ENCODE peak calls at places on chromosomes 7 and 10, in four cellular contexts. B is HepG2, N is GM12878, C is K562. E is an unnamed sample. For H3K27me3 and H3K9me3, the result is how much of the 10 kb centered on the place peaks cover.

GRCh38 chr7:20222219-20222828 is 5.1 kb upstream of the MACC1 start:
- DNase-seq in B (no peak), C (peak), N (no peak), E (no peak)

GRCh38 chr7:5497158-5498103 is 73.8 kb upstream of the TNRC18 start:
- DNase-seq in N (no peak), C (peak), B (no peak), E (no peak)

GRCh38 chr10:24209946-24210491 is 1.1 kb downstream of the KIAA1217 start:
- DNase-seq in C (no peak), N (peak), B (peak), E (no peak)

GRCh38 chr7:94182066-94182465 is 177.9 kb upstream of the BET1 start:
- DNase-seq in C (no peak), B (no peak), N (no peak), E (no peak)

GRCh38 chr7:77205706-77206105 is 6.1 kb upstream of the FGL2 start:
- DNase-seq in B (no peak), N (no peak), C (no peak), E (no peak)

GRCh38 chr7:4707980-4708411 is 25.9 kb downstream of the FOXK1 start:
- DNase-seq in N (no peak), B (no peak), C (no peak), E (peak)

GRCh38 chr7:132240821-132241422 is 335.3 kb downstream of the PLXNA4 start:
- DNase-seq in C (no peak), B (no peak), N (no peak), E (no peak)

GRCh38 chr10:52818019-52818418 is 45.4 kb upstream of the MBL2 start:
- DNase-seq in N (peak), C (peak), B (peak), E (peak)

DNA sequence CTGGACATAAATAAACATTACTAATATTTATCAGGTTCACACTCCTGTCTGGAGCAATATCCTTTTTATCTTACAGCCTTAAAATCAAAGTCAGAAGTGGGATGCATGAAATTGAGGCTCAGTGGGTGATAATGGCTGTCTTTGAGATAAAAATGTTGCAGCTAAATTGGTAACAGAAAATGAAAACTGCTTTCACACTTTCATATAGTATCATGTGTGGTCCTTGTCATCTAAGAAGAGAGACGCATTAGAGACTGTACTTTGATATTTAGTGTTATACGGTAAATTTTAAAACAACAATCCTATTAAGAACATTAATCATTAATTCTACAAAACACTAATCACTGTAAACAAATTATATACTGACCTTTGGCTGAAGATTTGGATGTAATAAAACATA is 235.2 kb upstream of the HGF start:
- DNase-seq in N (no peak), C (no peak), B (no peak), E (no peak)
- H3K27me3 ChIP-seq in N (under half), C (under half), B (under half), E (under half)

GRCh38 chr7:157975401-157976372 is 611.9 kb downstream of the PTPRN2 start:
- DNase-seq in N (no peak), C (no peak), B (no peak), E (no peak)

GRCh38 chr7:157973971-157974677 is 613.5 kb downstream of the PTPRN2 start:
- DNase-seq in C (no peak), N (no peak), B (no peak), E (no peak)

GRCh38 chr7:157976406-157976805 is 611.2 kb downstream of the PTPRN2 start:
- DNase-seq in B (no peak), N (no peak), C (no peak), E (no peak)

GRCh38 chr7:157972914-157973313 is 614.7 kb downstream of the PTPRN2 start:
- DNase-seq in B (no peak), C (no peak), N (no peak), E (no peak)

DNA sequence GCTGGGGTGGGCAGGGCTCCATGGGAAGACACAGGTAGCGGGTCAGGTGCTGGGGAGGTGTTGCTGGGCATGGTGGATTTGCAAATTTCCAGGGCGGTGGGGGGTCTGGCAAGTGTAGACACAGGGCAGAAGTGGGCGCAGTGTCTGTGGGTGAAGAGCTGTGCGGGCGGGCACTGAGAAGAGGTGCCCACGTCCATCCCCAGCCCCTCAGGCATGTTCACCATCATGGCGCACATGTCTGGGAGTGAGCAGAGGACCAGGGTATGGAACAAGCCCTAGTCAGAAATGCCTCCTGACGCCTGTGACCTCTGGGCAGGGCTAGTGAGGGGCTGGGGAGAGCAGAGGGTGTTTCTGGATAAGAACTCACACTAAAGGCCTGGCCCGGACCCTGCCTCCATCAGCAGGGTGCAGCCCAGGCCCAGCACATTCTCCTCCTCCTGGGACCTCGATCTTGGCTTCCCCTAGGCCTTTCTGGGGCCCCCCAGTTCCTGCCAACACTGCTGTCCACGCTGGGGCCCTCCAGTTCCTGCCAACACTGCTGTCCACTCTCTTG is 612.9 kb downstream of the PTPRN2 start:
- DNase-seq in B (no peak), N (no peak), C (no peak), E (no peak)
- H3K9me3 ChIP-seq in B (under half), N (under half), C (under half), E (under half)

GRCh38 chr7:22189741-22190140 is 167.2 kb downstream of the RAPGEF5 start:
- DNase-seq in B (peak), C (no peak), N (no peak), E (no peak)

GRCh38 chr7:22189230-22189629 is 167.7 kb downstream of the RAPGEF5 start:
- DNase-seq in B (no peak), C (no peak), N (no peak), E (no peak)

GRCh38 chr7:22192778-22193177 is 164.2 kb downstream of the RAPGEF5 start:
- DNase-seq in C (no peak), B (no peak), N (no peak), E (no peak)

GRCh38 chr7:22193361-22194016 is 163.5 kb downstream of the RAPGEF5 start:
- DNase-seq in C (no peak), N (no peak), B (no peak), E (peak)

GRCh38 chr7:22190736-22191135 is 166.2 kb downstream of the RAPGEF5 start:
- DNase-seq in N (no peak), B (no peak), C (no peak), E (no peak)
- TF ChIP-seq YY1 in N (no peak), B (no peak), C (no peak), E (no peak)

DNA sequence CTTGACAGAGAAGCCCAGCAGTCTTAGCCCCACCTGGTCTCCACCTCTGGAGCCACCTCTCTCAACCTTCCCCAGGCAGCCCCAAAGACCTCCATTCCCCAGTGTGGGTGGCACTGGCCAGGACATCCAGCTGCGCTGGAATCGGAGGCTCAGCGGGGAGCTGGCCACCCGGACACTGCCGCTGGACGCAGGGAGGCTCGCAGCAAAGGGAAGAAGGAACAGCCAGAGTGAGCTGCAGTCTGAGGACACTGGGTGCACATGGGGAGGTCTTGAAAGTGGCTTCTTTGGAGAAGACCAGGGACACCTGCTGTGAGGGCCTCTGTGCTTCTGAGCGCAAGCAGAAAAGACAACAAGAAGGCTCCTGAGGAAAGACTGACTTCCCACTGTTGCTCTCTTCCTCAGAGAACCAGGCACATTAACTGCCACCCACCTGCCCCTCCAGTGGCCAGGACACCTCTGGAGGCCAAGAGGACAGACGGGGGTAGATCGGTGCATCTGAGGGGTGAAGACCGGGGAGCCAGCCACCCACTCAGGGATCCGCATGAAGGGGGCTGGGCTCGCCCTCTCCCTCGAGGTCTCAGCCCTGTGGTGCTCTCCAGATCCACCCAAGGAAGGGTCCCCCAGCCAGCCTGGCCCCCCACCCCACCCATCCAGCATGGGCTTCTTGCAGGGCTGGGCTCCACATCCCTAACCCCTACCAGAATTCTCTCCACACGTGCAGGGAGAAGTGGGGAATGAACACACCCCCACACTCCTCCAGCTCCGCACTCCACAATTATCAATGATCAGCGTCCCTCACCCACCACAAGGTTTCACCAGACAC is 1.8 kb downstream of the CAMK2B start:
- DNase-seq in B (no peak), N (no peak), C (no peak), E (no peak)
- H3K27me3 ChIP-seq in B (under half), N (under half), C (under half), E (half or more)

GRCh38 chr7:151503902-151504714 is 15.6 kb downstream of the RHEB start:
- DNase-seq in C (no peak), N (no peak), B (peak), E (no peak)
- H3K9me3 ChIP-seq in C (under half), N (under half), B (under half), E (under half)

GRCh38 chr7:65390588-65390987 is 16.9 kb downstream of the ZNF92 start:
- DNase-seq in C (no peak), N (peak), B (no peak), E (no peak)
- TF ChIP-seq YY1 in C (no peak), N (no peak), B (no peak), E (no peak)

DNA sequence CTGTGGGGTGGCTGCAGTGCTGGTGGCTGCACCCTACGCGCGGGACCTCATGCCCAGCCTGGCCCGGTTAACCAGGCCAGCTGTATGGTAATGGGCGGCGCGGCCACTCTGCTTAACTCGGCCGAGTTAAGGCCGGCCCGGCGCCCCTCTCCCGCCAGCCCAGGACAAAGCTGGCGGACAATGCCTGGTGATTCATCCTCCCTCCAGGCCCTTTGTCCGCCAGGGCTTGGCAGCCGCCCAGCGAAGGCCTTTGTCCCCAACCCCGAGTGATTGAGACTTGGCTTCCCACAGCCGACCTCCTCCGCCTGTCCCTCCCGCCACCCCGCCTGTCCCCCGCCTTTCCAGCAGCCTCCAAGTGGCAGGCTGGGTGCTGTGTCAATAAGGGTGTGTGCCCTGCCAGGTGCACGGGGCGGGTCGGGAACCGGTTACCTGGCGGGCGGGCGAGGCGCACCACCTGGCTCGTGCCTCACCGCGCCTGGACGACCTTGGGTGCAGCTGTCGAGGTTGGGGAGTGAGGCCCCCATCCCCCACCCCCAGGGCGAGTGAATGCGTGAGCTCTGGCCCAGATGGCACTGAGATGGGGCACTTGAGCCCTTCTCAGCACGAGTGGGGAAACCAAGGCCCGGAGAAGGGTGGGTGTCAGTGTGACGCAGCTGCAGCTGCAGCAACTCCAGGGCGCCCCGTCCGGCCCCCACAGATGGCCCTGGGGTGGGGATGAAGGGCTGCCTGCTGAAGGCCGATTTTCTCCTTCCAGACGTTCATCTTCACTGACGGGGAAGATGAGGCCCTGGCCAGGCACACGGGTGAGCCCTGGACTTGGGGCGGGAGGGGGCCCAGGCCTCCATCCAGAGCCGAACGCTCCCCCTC is 4.6 kb downstream of the LFNG start:
- DNase-seq in B (peak), C (peak), N (no peak), E (no peak)
- H3K27me3 ChIP-seq in B (under half), C (under half), N (under half), E (under half)

DNA sequence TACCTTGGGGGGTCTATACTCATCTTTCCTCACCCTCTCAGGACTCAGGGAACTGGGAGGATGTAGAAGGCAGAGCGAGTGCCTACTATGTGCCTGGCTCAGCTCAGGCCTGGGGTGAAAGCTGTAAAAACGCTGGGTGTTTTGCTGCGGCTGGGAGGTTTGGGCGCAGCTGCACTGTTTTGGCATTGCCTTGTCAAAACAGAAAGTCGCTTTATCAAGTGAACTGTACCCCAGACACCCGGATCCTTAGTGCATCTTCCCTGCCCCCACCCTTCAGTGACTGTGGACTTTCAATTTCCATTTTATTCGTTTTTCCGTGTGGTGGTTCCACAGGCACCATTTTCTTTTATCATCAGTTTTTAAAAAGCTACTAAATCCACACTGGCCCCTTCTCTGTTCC is 86.7 kb upstream of the ZNF716 start:
- DNase-seq in B (no peak), C (no peak), N (no peak), E (no peak)
- H3K9me3 ChIP-seq in B (half or more), C (under half), N (under half), E (under half)

GRCh38 chr10:75203724-75204123 is 6.9 kb upstream of the VDAC2 start:
- DNase-seq in N (no peak), B (no peak), C (no peak), E (no peak)
- TF ChIP-seq YY1 in N (no peak), B (no peak), C (no peak), E (no peak)